ENCODE peak calls at places on chromosomes 2 and 18, in nine cellular contexts. F is H9; H is stimulated activated CD4-positive, alpha-beta T cell treated with anti-CD3 and anti-CD28 coated beads, Interleukin-2, amount 100 ng/mL, for 24 hours; Z is AG04450; C is ELR; E is posterior vena cava; M is posterior cingulate gyrus; B is substantia nigra; O is HepG2. Y is an unnamed sample.

GRCh38 chr2:238061310-238062202 is 755 bp downstream of the SCLY start:
- DNase-seq in C (peak), E (no peak), H (peak), Z (no peak), O (peak), M (peak), F (peak), B (peak), Y (no peak)

GRCh38 chr2:45930396-45930792 is 278.9 kb downstream of the PRKCE start:
- DNase-seq in C (peak), H (no peak), F (no peak), M (no peak), O (no peak), B (no peak), Z (peak), E (no peak), Y (no peak)

GRCh38 chr18:22346968-22347611 is 70.6 kb downstream of the CTAGE1 start:
- DNase-seq in C (peak), O (peak), Z (no peak), B (no peak), H (no peak), F (peak), E (peak), M (no peak), Y (no peak)

GRCh38 chr2:160402997-160403979 is 90.3 kb downstream of the RBMS1 start:
- DNase-seq in B (no peak), H (no peak), C (peak), E (no peak), M (no peak), O (no peak), Z (no peak), F (no peak), Y (no peak)

GRCh38 chr2:23096905-23097602 is 287.9 kb upstream of the KLHL29 start:
- DNase-seq in H (no peak), F (no peak), E (no peak), O (no peak), C (no peak), M (no peak), Z (no peak), B (no peak), Y (no peak)

GRCh38 chr18:69585696-69586095 is 185.0 kb downstream of the DOK6 start:
- DNase-seq in O (no peak), H (no peak), F (no peak), C (no peak), E (no peak), Z (no peak), B (no peak), M (no peak), Y (no peak)

GRCh38 chr18:57797209-57797651 is 5.9 kb downstream of the ATP8B1 start:
- DNase-seq in F (no peak), C (no peak), H (no peak), M (no peak), E (no peak), Z (no peak), O (peak), B (no peak), Y (no peak)

GRCh38 chr2:3807853-3808252 is 104.5 kb downstream of the DCDC2C start:
- DNase-seq in Z (peak), O (peak), B (no peak), F (no peak), H (no peak), M (no peak), C (no peak), E (no peak), Y (no peak)

GRCh38 chr2:100857915-100858314 is 38.0 kb downstream of the NPAS2 start:
- DNase-seq in H (no peak), M (no peak), F (no peak), B (no peak), O (no peak), E (no peak), Z (peak), C (peak), Y (no peak)

GRCh38 chr2:92073815-92074548 is 2797.2 kb upstream of the TEKT4 start:
- DNase-seq in Z (no peak), F (peak), M (peak), O (no peak), B (no peak), C (no peak), H (no peak), E (peak), Y (no peak)

GRCh38 chr2:237488295-237488694 is 1.2 kb downstream of the MLPH start:
- DNase-seq in B (no peak), Z (no peak), C (no peak), H (no peak), M (no peak), O (no peak), F (no peak), E (no peak), Y (no peak)

GRCh38 chr18:34697233-34697632 is 12.9 kb upstream of the DTNA start:
- DNase-seq in O (peak), M (no peak), F (no peak), Z (no peak), H (no peak), C (peak), B (no peak), E (no peak), Y (no peak)

Y was measured in HS-27A.